ENCODE peak calls at places on chromosomes 5 and 9, in six cellular contexts. H is tibial artery, F is AG04450, R is A549, S is cardiac muscle cell, Z is Peyer's patch. B is an unnamed sample.

GRCh38 chr5:109370343-109370742 is 39.4 kb downstream of the PJA2 start:
- DNase-seq in H (no peak), F (no peak), R (no peak), S (no peak), Z (no peak), B (no peak)

GRCh38 chr9:80775515-80775914 is 913.8 kb downstream of the TLE1 start:
- DNase-seq in H (no peak), F (no peak), R (no peak), S (no peak), Z (no peak), B (no peak)

GRCh38 chr5:139761057-139761450 is 34.6 kb upstream of the PSD2 start:
- DNase-seq in H (no peak), F (no peak), R (no peak), S (no peak), Z (no peak), B (no peak)

GRCh38 chr9:122307036-122307435 is 42.4 kb downstream of the MRRF start:
- DNase-seq in H (no peak), F (no peak), R (no peak), S (no peak), Z (no peak), B (no peak)

GRCh38 chr9:7910426-7911015 is 110.9 kb upstream of the DMAC1 start:
- DNase-seq in H (no peak), F (no peak), R (no peak), S (no peak), Z (no peak), B (no peak)

GRCh38 chr5:168409601-168410458 is 76.4 kb upstream of the RARS1 start:
- DNase-seq in H (no peak), F (peak; percentile 46), R (no peak), S (peak; percentile 88), Z (no peak), B (no peak)

GRCh38 chr9:81529556-81530193 is 159.7 kb downstream of the TLE1 start:
- DNase-seq in H (peak; percentile 68), F (no peak), R (peak; percentile 78), S (peak; percentile 52), Z (no peak), B (no peak)

GRCh38 chr9:107214915-107215314 is 68.2 kb upstream of the RAD23B start:
- DNase-seq in H (no peak), F (no peak), R (no peak), S (no peak), Z (no peak), B (no peak)

GRCh38 chr9:111944467-111944866 is 47.9 kb downstream of the UGCG start:
- DNase-seq in H (no peak), F (no peak), R (no peak), S (peak; percentile 77), Z (no peak), B (no peak)

GRCh38 chr9:133184971-133185370 is 21.3 kb upstream of the GBGT1 start:
- DNase-seq in H (no peak), F (peak; percentile 15), R (peak; percentile 76), S (peak; percentile 90), Z (no peak), B (no peak)

GRCh38 chr5:111063709-111064322 is 7.7 kb upstream of the TSLP start:
- DNase-seq in H (no peak), F (no peak), R (peak; percentile 36), S (peak; percentile 23), Z (no peak), B (no peak)

GRCh38 chr5:131766689-131767088 is 30.1 kb downstream of the FNIP1 start:
- DNase-seq in H (no peak), F (no peak), R (no peak), S (peak; percentile 56), Z (no peak), B (no peak)

GRCh38 chr5:179143446-179143845 is 83.3 kb downstream of the ZNF354C start:
- DNase-seq in H (no peak), F (no peak), R (no peak), S (peak; percentile 57), Z (no peak), B (no peak)

GRCh38 chr9:135302329-135303279 is 177.0 kb upstream of the PPP1R26 start:
- DNase-seq in H (no peak), F (no peak), R (no peak), S (no peak), Z (no peak), B (no peak)

GRCh38 chr5:61916621-61917620 is 389.1 kb upstream of the KIF2A start:
- DNase-seq in H (no peak), F (no peak), R (peak; percentile 33), S (no peak), Z (no peak), B (no peak)

GRCh38 chr5:57524661-57525060 is 42.0 kb upstream of the ACTBL2 start:
- DNase-seq in H (no peak), F (no peak), R (no peak), S (no peak), Z (no peak), B (no peak)

GRCh38 chr9:133100518-133101355 is 20.3 kb downstream of the RALGDS start:
- DNase-seq in H (no peak), F (no peak), R (no peak), S (no peak), Z (no peak), B (no peak)

GRCh38 chr9:103942652-103943051 is 151.5 kb upstream of the SMC2 start:
- DNase-seq in H (no peak), F (no peak), R (no peak), S (no peak), Z (no peak), B (no peak)

DNA sequence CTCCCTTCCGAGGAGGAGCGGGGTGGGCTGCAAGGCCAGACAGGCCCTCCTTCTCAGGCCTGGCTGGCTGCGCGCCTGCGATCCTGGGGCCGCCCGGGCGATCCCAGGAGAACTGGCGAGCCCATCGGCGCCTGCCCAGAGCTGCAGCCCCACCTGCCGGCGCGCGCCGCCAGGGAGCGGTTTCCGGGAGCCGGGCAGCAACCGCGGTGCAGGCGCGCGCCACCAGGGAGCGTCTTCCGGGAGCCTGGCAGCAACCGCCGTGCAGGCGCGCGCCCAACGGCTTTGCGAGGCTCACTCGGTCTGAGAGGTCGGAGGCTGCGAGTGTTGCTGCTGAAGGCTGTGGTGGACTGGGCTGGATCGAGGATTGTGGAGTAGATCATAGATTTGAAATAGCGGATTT is 668.7 kb downstream of the SPATA31A6 start:
- DNase-seq in H (no peak), F (no peak), R (peak; percentile 73), S (peak; percentile 3), Z (no peak), B (no peak)
- TF ChIP-seq CTCF in H (no peak), F (no peak), R (peak; percentile 29), S (no peak), Z (no peak), B (no peak)

GRCh38 chr9:131097259-131097947 is 1.1 kb downstream of the AIF1L start:
- DNase-seq in H (no peak), F (no peak), R (no peak), S (no peak), Z (no peak), B (no peak)

GRCh38 chr9:131096490-131097258 is at the start of gene AIF1L:
- DNase-seq in H (no peak), F (no peak), R (no peak), S (no peak), Z (no peak), B (no peak)

GRCh38 chr9:131094622-131095021 is 1.7 kb upstream of the AIF1L start:
- DNase-seq in H (no peak), F (peak; percentile 24), R (no peak), S (peak; percentile 51), Z (no peak), B (no peak)

GRCh38 chr9:131094015-131094414 is 2.3 kb upstream of the AIF1L start:
- DNase-seq in H (no peak), F (no peak), R (no peak), S (no peak), Z (no peak), B (no peak)

DNA sequence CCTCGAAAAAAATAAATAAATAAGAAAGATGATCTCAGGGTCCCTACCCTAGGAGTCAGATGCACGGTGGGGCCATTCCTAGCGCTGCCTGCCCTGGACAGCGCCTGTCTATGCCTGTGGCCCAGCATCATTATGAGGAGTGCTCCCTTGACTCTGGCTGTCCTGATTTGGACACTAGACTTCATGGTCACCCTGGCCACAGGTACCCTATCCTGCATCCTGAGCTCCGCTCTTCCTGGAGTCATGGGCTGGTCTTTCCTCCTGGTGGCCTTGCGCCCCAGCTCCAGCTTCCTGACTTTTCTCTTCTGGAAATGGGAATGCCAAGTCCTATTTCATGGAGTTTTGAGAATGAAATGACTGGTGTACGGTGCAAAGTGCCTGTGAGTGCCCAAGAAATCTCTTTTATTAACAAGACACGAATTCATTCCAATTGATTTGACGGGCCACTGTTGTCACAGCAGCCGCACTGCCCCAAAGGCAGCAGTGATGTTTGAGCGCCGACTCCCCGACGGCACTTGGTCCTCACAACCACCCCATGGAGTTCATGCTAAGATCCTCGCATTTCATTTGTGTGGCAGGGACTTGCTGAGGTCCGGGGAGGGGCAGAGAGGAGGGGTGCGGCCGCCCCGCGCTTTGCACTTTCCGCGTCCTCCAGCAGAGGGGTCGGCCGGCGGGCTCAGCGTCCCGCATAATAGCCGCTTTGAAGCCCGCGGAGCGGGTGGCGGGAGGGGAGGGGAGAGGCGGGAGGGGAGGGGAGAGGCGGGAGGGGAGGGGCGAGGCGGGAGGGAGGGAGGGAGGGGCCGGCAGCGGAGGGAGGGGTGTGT is 453 bp upstream of the AIF1L start:
- DNase-seq in H (no peak), F (no peak), R (peak; percentile 44), S (peak; percentile 19), Z (no peak), B (no peak)
- H3K4me3 ChIP-seq in H (peak overlapping the region; percentile 83), F (peak overlapping the region; percentile 38), R (peak overlapping the region; percentile 70), S (peak overlapping the region; percentile 57), Z (peak overlapping the region; percentile 20), B (peak overlapping the region; percentile 74)

GRCh38 chr9:33153001-33153400 is 14.1 kb downstream of the B4GALT1 start:
- DNase-seq in H (no peak), F (no peak), R (no peak), S (no peak), Z (no peak), B (no peak)
- H3K27ac ChIP-seq in H (no peak overlapping the region), F (no peak overlapping the region), R (peak overlapping the region; percentile 45), S (no peak overlapping the region), Z (no peak overlapping the region), B (no peak overlapping the region)

DNA sequence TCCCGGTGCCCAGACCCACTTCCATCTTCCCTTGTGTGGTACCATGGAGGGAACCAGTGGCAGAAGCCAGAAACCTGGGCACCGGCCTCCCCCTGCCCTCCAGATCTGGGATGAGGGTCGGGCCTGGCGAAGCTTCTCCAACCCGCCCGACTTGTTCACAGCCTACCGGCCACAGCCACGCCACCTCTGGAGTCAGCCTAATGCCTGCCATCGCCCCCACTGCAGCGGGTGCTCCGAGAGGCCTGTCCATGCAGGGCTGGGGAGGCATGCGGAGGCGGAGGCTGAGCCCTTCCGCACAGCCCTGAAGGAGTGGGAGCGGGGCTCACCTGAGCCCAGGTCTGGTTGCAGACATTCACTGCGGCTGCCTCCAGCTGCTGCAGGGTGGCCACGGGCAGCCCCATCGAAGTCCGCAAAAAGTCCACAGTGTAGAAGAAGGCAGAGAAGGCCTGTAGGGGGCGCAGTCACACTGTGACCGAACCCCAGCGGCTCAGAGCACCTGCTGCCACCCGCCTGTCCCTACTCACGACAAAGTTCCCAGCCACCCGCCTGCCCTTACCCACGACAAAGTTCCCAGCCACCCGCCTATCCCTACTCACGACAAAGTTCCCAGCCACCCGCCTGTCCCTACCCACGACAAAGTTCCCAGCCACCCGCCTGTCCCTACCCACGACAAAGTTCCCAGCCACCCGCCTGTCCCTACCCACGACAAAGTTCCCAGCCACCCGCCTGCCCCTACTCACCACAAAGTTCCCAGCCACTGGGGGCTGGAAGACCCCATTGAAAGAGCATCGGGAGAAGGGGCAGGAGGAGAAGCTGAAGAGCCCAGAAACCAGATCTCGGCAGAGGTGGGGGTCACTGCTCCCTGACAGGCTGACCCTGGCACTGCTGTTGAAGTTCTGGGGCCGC is 3.8 kb upstream of the NPDC1 start:
- DNase-seq in H (no peak), F (no peak), R (peak; percentile 70), S (peak; percentile 59), Z (peak; percentile 31), B (no peak)
- TF ChIP-seq CTCF in H (peak; percentile 12), F (peak; percentile 55), R (peak; percentile 49), S (peak; percentile 54), Z (no peak), B (no peak)

B was measured in coronary artery.